ENCODE peak calls at places on chromosome 13, in four cellular contexts. U is K562, Y is HepG2, S is H1. X is an unnamed sample.

GRCh38 chr13:56424246-56424645 is 716.5 kb upstream of the PRR20A start:
- DNase-seq in S (no peak), U (no peak), Y (no peak), X (no peak)

GRCh38 chr13:113916330-113916815 is 52.5 kb upstream of the GAS6 start:
- DNase-seq in U (no peak), Y (no peak), S (no peak), X (peak)

GRCh38 chr13:99737456-99737855 is 234.1 kb downstream of the ZIC5 start:
- DNase-seq in S (peak), Y (no peak), U (no peak), X (no peak)

GRCh38 chr13:75643182-75643581 is 7.1 kb downstream of the LMO7 start:
- DNase-seq in U (no peak), Y (no peak), S (no peak), X (no peak)

GRCh38 chr13:59975807-59976445 is 187.8 kb downstream of the DIAPH3 start:
- DNase-seq in U (no peak), S (no peak), Y (no peak), X (no peak)

GRCh38 chr13:60397693-60398437 is 845 bp downstream of the TDRD3 start:
- DNase-seq in Y (peak), U (no peak), S (no peak), X (peak)

GRCh38 chr13:34152996-34153395 is 335.0 kb downstream of the RFC3 start:
- DNase-seq in U (no peak), Y (no peak), S (no peak), X (no peak)

GRCh38 chr13:77979721-77980377 is 61.2 kb upstream of the EDNRB start:
- DNase-seq in U (no peak), S (no peak), Y (no peak), X (no peak)

GRCh38 chr13:43206858-43207257 is 183.5 kb downstream of the DNAJC15 start:
- DNase-seq in U (no peak), Y (no peak), S (no peak), X (no peak)
- TF ChIP-seq PHF8 in U (no peak), Y (no peak), S (no peak), X (no peak)

GRCh38 chr13:103634066-103634465 is 567.8 kb upstream of the SLC10A2 start:
- DNase-seq in S (no peak), U (no peak), Y (no peak), X (no peak)
- TF ChIP-seq PHF8 in S (no peak), U (no peak), Y (no peak), X (no peak)

GRCh38 chr13:38046049-38046376 is 176.4 kb upstream of the TRPC4 start:
- DNase-seq in S (no peak), U (no peak), Y (no peak), X (no peak)

GRCh38 chr13:38044067-38044466 is 174.5 kb upstream of the TRPC4 start:
- DNase-seq in Y (no peak), U (no peak), S (no peak), X (no peak)

GRCh38 chr13:38042771-38043170 is 173.2 kb upstream of the TRPC4 start:
- DNase-seq in Y (no peak), S (no peak), U (no peak), X (no peak)

GRCh38 chr13:38045278-38046048 is 175.9 kb upstream of the TRPC4 start:
- DNase-seq in Y (peak), S (no peak), U (peak), X (no peak)
- TF ChIP-seq PHF8 in Y (no peak), S (no peak), U (no peak), X (no peak)

GRCh38 chr13:27442071-27442647 is 8.2 kb downstream of the MTIF3 start:
- DNase-seq in Y (no peak), S (no peak), U (no peak), X (no peak)
- TF ChIP-seq PHF8 in Y (no peak), S (no peak), U (no peak), X (no peak)

DNA sequence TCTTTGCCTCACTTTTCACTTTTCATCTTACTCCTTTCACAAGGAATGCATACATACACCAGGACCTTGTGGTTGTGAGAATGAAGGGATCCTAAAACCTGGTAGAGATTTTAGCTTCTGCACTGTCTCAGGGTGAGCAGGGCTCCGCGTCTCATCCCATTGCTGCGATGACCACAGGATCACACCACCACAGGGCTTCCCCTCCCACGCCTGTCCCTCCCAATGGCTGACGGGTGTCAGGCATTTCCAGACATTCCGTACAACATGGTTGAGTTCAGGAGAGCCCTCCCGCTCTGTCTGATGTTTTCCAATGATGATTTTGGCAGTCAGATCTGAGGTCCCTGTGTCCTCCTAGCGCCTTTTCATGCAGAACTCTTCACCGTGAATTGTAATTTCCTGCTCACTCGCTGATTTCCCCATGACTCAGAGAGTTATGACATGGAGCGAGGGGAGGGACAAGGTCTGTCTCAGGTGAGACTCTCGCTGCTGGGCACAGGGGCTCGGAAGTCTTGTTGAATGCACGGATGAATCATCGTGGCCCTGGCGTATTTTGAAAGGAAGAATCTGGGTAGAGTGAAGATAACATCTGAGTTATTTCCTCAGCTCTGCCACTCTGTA is 102.8 kb downstream of the TEX29 start:
- DNase-seq in Y (no peak), U (no peak), S (no peak), X (no peak)
- TF ChIP-seq PHF8 in Y (no peak), U (no peak), S (no peak), X (no peak)

DNA sequence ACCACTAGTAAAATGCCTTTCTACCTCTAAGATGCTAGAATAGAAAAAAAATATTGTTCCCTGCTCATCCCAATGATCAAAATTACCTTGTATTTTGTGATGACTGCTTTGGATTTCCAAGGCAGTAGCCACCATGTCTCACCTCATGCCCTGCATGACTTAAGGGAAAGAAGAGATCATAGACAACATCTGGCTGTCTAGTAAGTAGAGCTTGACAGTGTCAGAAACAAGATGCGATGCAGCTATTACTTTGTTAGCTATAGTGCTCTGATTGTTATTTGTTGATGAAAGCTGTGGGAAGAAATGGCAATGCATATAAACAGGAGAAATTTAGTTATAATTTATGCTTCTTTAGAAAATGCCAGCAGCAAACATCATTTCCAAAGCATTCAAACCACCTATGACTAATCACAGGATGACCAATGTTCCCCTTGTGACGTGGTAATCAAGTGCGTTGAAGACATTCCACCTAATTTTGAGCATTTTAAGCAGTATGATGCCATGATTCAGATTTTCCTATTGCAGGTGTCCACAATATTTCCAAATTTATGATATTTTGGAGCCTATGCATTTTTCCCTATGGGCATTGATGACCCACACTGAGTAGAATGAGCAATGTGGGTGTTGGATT is 308.3 kb downstream of the KCNRG start:
- DNase-seq in S (no peak), U (no peak), Y (no peak), X (no peak)
- TF ChIP-seq PHF8 in S (no peak), U (no peak), Y (no peak), X (no peak)

DNA sequence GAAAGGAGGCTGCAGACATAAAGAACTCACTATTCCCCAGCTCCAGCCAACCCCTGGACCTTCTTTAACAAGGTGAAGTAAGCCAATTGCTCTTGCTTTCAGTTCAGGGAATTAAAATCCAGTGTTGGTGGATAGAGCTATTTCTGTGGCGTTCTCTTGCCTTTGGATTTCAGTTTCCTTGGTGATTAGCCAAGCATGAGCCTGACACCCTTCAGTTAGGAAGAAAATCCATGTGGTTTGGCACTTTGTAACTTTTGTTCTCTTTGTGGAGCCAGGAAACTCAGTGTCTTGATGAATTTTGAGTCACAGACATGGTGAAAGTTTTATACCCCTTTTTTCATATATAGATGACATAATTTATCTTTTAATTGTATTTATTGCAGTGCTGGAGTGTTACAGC is 406.7 kb downstream of the MYO16 start:
- DNase-seq in S (no peak), Y (no peak), U (no peak), X (no peak)
- TF ChIP-seq PHF8 in S (no peak), Y (no peak), U (no peak), X (no peak)

X was measured in A549.